ENCODE peak calls at places on chromosome 16, in six cellular contexts. One of them, this sample, is unnamed.

GRCh38 chr16:26762596-26762995 is 304.1 kb upstream of the C16orf82 start:
- DNase-seq in neuronal stem cell: no peak
- DNase-seq in IMR-90: no peak
- DNase-seq in trophoblast cell: no peak
- DNase-seq in mesenchymal stem cell: no peak
- DNase-seq in H1: no peak
- DNase-seq in this sample: peak

GRCh38 chr16:84647830-84648594 is at the start of gene KLHL36:
- DNase-seq in neuronal stem cell: peak
- DNase-seq in IMR-90: no peak
- DNase-seq in trophoblast cell: peak
- DNase-seq in mesenchymal stem cell: peak
- DNase-seq in H1: peak
- DNase-seq in this sample: no peak

GRCh38 chr16:59527206-59527997 is 793.3 kb upstream of the GOT2 start:
- DNase-seq in neuronal stem cell: no peak
- DNase-seq in IMR-90: peak
- DNase-seq in trophoblast cell: no peak
- DNase-seq in mesenchymal stem cell: peak
- DNase-seq in H1: no peak
- DNase-seq in this sample: peak

GRCh38 chr16:65069090-65069489 is 52.8 kb downstream of the CDH11 start:
- DNase-seq in neuronal stem cell: no peak
- DNase-seq in IMR-90: peak
- DNase-seq in trophoblast cell: no peak
- DNase-seq in mesenchymal stem cell: peak
- DNase-seq in H1: no peak
- DNase-seq in this sample: no peak

GRCh38 chr16:17901309-17901708 is 430.5 kb upstream of the XYLT1 start:
- DNase-seq in neuronal stem cell: no peak
- DNase-seq in IMR-90: no peak
- DNase-seq in trophoblast cell: no peak
- DNase-seq in mesenchymal stem cell: no peak
- DNase-seq in H1: no peak
- DNase-seq in this sample: no peak

GRCh38 chr16:55539488-55539887 is 27.0 kb upstream of the CAPNS2 start:
- DNase-seq in neuronal stem cell: no peak
- DNase-seq in IMR-90: no peak
- DNase-seq in trophoblast cell: no peak
- DNase-seq in mesenchymal stem cell: no peak
- DNase-seq in H1: no peak
- DNase-seq in this sample: no peak

GRCh38 chr16:30761427-30761927 is 385 bp downstream of the CFAP119 start:
- DNase-seq in neuronal stem cell: peak
- DNase-seq in IMR-90: peak
- DNase-seq in trophoblast cell: peak
- DNase-seq in mesenchymal stem cell: peak
- DNase-seq in H1: peak
- DNase-seq in this sample: peak

GRCh38 chr16:55508941-55509920 is at the start of gene LPCAT2:
- DNase-seq in neuronal stem cell: peak
- DNase-seq in IMR-90: peak
- DNase-seq in trophoblast cell: peak
- DNase-seq in mesenchymal stem cell: peak
- DNase-seq in H1: peak
- DNase-seq in this sample: peak

GRCh38 chr16:75113046-75113491 is 3.5 kb downstream of the LDHD start:
- DNase-seq in neuronal stem cell: no peak
- DNase-seq in IMR-90: no peak
- DNase-seq in trophoblast cell: no peak
- DNase-seq in mesenchymal stem cell: no peak
- DNase-seq in H1: no peak
- DNase-seq in this sample: no peak

GRCh38 chr16:6701096-6701495 is 631.5 kb upstream of the RBFOX1 start:
- DNase-seq in neuronal stem cell: no peak
- DNase-seq in IMR-90: no peak
- DNase-seq in trophoblast cell: no peak
- DNase-seq in mesenchymal stem cell: no peak
- DNase-seq in H1: no peak
- DNase-seq in this sample: no peak

GRCh38 chr16:53052519-53053501 is at the start of gene CHD9NB:
- DNase-seq in neuronal stem cell: no peak
- DNase-seq in IMR-90: peak
- DNase-seq in trophoblast cell: peak
- DNase-seq in mesenchymal stem cell: peak
- DNase-seq in H1: no peak
- DNase-seq in this sample: peak

GRCh38 chr16:31093132-31093703 is 1.4 kb downstream of the VKORC1 start:
- DNase-seq in neuronal stem cell: peak
- DNase-seq in IMR-90: peak
- DNase-seq in trophoblast cell: peak
- DNase-seq in mesenchymal stem cell: no peak
- DNase-seq in H1: peak
- DNase-seq in this sample: peak

GRCh38 chr16:57999366-57999970 is 1.0 kb downstream of the ZNF319 start:
- DNase-seq in neuronal stem cell: no peak
- DNase-seq in IMR-90: peak
- DNase-seq in trophoblast cell: no peak
- DNase-seq in mesenchymal stem cell: peak
- DNase-seq in H1: no peak
- DNase-seq in this sample: peak

GRCh38 chr16:54931757-54932660 is 1.3 kb downstream of the IRX5 start:
- DNase-seq in neuronal stem cell: no peak
- DNase-seq in IMR-90: no peak
- DNase-seq in trophoblast cell: no peak
- DNase-seq in mesenchymal stem cell: no peak
- DNase-seq in H1: peak
- DNase-seq in this sample: no peak

GRCh38 chr16:56851671-56852400 is 13.2 kb upstream of the SLC12A3 start:
- DNase-seq in neuronal stem cell: no peak
- DNase-seq in IMR-90: peak
- DNase-seq in trophoblast cell: no peak
- DNase-seq in mesenchymal stem cell: no peak
- DNase-seq in H1: no peak
- DNase-seq in this sample: peak

GRCh38 chr16:84832488-84833141 is 12.8 kb downstream of the CRISPLD2 start:
- DNase-seq in neuronal stem cell: no peak
- DNase-seq in IMR-90: peak
- DNase-seq in trophoblast cell: no peak
- DNase-seq in mesenchymal stem cell: peak
- DNase-seq in H1: no peak
- DNase-seq in this sample: no peak

GRCh38 chr16:75250089-75250808 is 1.2 kb downstream of the BCAR1 start:
- DNase-seq in neuronal stem cell: no peak
- DNase-seq in IMR-90: no peak
- DNase-seq in trophoblast cell: no peak
- DNase-seq in mesenchymal stem cell: peak
- DNase-seq in H1: no peak
- DNase-seq in this sample: no peak

GRCh38 chr16:85621698-85622433 is 8.7 kb downstream of the GSE1 start:
- DNase-seq in neuronal stem cell: no peak
- DNase-seq in IMR-90: no peak
- DNase-seq in trophoblast cell: peak
- DNase-seq in mesenchymal stem cell: no peak
- DNase-seq in H1: no peak
- DNase-seq in this sample: no peak

GRCh38 chr16:14306485-14307058 is 235.5 kb downstream of the MRTFB start:
- DNase-seq in neuronal stem cell: no peak
- DNase-seq in IMR-90: no peak
- DNase-seq in trophoblast cell: no peak
- DNase-seq in mesenchymal stem cell: no peak
- DNase-seq in H1: no peak
- DNase-seq in this sample: no peak

GRCh38 chr16:56343661-56344517 is 81.5 kb downstream of the AMFR start:
- DNase-seq in neuronal stem cell: no peak
- DNase-seq in IMR-90: no peak
- DNase-seq in trophoblast cell: no peak
- DNase-seq in mesenchymal stem cell: no peak
- DNase-seq in H1: no peak
- DNase-seq in this sample: no peak

GRCh38 chr16:82638095-82638798 is 11.5 kb downstream of the CDH13 start:
- DNase-seq in neuronal stem cell: no peak
- DNase-seq in IMR-90: peak
- DNase-seq in trophoblast cell: no peak
- DNase-seq in mesenchymal stem cell: peak
- DNase-seq in H1: no peak
- DNase-seq in this sample: no peak

GRCh38 chr16:65119905-65120341 is 1.9 kb downstream of the CDH11 start:
- DNase-seq in neuronal stem cell: peak
- DNase-seq in IMR-90: peak
- DNase-seq in trophoblast cell: no peak
- DNase-seq in mesenchymal stem cell: peak
- DNase-seq in H1: no peak
- DNase-seq in this sample: peak

GRCh38 chr16:28879261-28879840 is 1.1 kb downstream of the ATP2A1 start:
- DNase-seq in neuronal stem cell: no peak
- DNase-seq in IMR-90: no peak
- DNase-seq in trophoblast cell: no peak
- DNase-seq in mesenchymal stem cell: no peak
- DNase-seq in H1: no peak
- DNase-seq in this sample: no peak
- H3K18ac ChIP-seq in neuronal stem cell: peak
- H3K18ac ChIP-seq in IMR-90: no peak
- H3K18ac ChIP-seq in trophoblast cell: no peak
- H3K18ac ChIP-seq in mesenchymal stem cell: no peak
- H3K18ac ChIP-seq in H1: peak
- H3K18ac ChIP-seq in this sample: peak

DNA sequence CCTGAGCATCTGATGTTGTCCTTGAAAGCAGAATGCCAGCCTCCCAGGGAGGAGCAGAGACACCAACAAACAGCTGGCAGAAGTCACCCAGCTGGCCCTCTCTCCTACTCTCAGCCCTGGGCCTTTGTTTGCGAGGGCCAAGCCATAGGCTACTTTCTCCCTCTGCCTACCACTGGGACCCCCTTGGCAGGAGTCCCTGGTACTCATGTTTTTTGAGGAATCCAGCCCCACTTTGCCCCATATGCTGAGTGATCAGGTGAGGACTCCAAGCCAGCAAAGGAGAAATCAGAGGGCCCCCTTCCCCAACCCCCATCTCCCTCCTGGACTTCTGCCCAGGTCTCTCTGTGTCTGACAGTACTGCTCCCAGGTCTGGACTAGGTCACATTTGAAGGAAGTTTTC is 121.9 kb downstream of the USP31 start:
- DNase-seq in neuronal stem cell: no peak
- DNase-seq in IMR-90: no peak
- DNase-seq in trophoblast cell: no peak
- DNase-seq in mesenchymal stem cell: no peak
- DNase-seq in H1: no peak
- DNase-seq in this sample: no peak
- H3K4me3 ChIP-seq in neuronal stem cell: no peak
- H3K4me3 ChIP-seq in IMR-90: no peak
- H3K4me3 ChIP-seq in trophoblast cell: no peak
- H3K4me3 ChIP-seq in mesenchymal stem cell: no peak
- H3K4me3 ChIP-seq in H1: no peak
- H3K4me3 ChIP-seq in this sample: no peak

GRCh38 chr16:88936913-88937666 is 39.9 kb downstream of the CBFA2T3 start:
- DNase-seq in neuronal stem cell: no peak
- DNase-seq in IMR-90: no peak
- DNase-seq in trophoblast cell: no peak
- DNase-seq in mesenchymal stem cell: no peak
- DNase-seq in H1: no peak
- DNase-seq in this sample: no peak
- H3K9ac ChIP-seq in neuronal stem cell: no peak
- H3K9ac ChIP-seq in IMR-90: no peak
- H3K9ac ChIP-seq in trophoblast cell: no peak
- H3K9ac ChIP-seq in mesenchymal stem cell: no peak
- H3K9ac ChIP-seq in H1: no peak
- H3K9ac ChIP-seq in this sample: no peak

GRCh38 chr16:83781-84615 is 6.0 kb downstream of the MPG start:
- DNase-seq in neuronal stem cell: no peak
- DNase-seq in IMR-90: peak
- DNase-seq in trophoblast cell: no peak
- DNase-seq in mesenchymal stem cell: peak
- DNase-seq in H1: no peak
- DNase-seq in this sample: no peak

GRCh38 chr16:84718-85452 is 6.9 kb downstream of the MPG start:
- DNase-seq in neuronal stem cell: no peak
- DNase-seq in IMR-90: peak
- DNase-seq in trophoblast cell: no peak
- DNase-seq in mesenchymal stem cell: peak
- DNase-seq in H1: no peak
- DNase-seq in this sample: no peak

GRCh38 chr16:85453-85782 is 7.4 kb downstream of the MPG start:
- DNase-seq in neuronal stem cell: no peak
- DNase-seq in IMR-90: no peak
- DNase-seq in trophoblast cell: no peak
- DNase-seq in mesenchymal stem cell: no peak
- DNase-seq in H1: no peak
- DNase-seq in this sample: no peak

GRCh38 chr16:86483-86952 is 8.5 kb downstream of the MPG start:
- DNase-seq in neuronal stem cell: no peak
- DNase-seq in IMR-90: no peak
- DNase-seq in trophoblast cell: no peak
- DNase-seq in mesenchymal stem cell: no peak
- DNase-seq in H1: no peak
- DNase-seq in this sample: no peak

DNA sequence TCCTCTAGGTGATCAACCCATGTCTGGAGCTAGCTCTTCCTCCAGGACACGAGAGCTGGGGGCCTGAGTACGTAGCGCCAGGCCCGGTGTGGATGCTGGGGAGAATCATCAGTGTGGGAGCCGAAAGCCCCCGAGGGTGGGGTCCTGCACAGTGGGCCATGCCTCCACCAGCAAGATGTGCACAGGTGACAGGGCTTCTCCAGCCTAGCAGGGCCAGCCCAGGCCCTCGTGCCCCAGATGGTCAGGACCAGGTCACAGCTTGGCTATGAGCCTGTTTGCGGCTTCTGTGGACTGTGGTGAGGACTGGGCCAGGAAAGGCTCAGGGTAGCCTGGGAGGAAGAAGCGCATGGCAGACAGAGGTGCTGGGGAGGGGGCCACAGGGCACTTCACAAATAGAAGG is 7.8 kb downstream of the MPG start:
- DNase-seq in neuronal stem cell: no peak
- DNase-seq in IMR-90: no peak
- DNase-seq in trophoblast cell: no peak
- DNase-seq in mesenchymal stem cell: no peak
- DNase-seq in H1: no peak
- DNase-seq in this sample: no peak
- H3K18ac ChIP-seq in neuronal stem cell: no peak
- H3K18ac ChIP-seq in IMR-90: no peak
- H3K18ac ChIP-seq in trophoblast cell: no peak
- H3K18ac ChIP-seq in mesenchymal stem cell: peak
- H3K18ac ChIP-seq in H1: no peak
- H3K18ac ChIP-seq in this sample: no peak

GRCh38 chr16:70301121-70301520 is 2.1 kb downstream of the DDX19B start:
- DNase-seq in neuronal stem cell: no peak
- DNase-seq in IMR-90: no peak
- DNase-seq in trophoblast cell: no peak
- DNase-seq in mesenchymal stem cell: no peak
- DNase-seq in H1: no peak
- DNase-seq in this sample: no peak
- H3K4me3 ChIP-seq in neuronal stem cell: no peak
- H3K4me3 ChIP-seq in IMR-90: no peak
- H3K4me3 ChIP-seq in trophoblast cell: no peak
- H3K4me3 ChIP-seq in mesenchymal stem cell: no peak
- H3K4me3 ChIP-seq in H1: no peak
- H3K4me3 ChIP-seq in this sample: no peak

GRCh38 chr16:87540072-87540976 is 47.5 kb upstream of the ZCCHC14 start:
- DNase-seq in neuronal stem cell: no peak
- DNase-seq in IMR-90: no peak
- DNase-seq in trophoblast cell: no peak
- DNase-seq in mesenchymal stem cell: no peak
- DNase-seq in H1: no peak
- DNase-seq in this sample: no peak
- H3K9ac ChIP-seq in neuronal stem cell: peak
- H3K9ac ChIP-seq in IMR-90: no peak
- H3K9ac ChIP-seq in trophoblast cell: no peak
- H3K9ac ChIP-seq in mesenchymal stem cell: peak
- H3K9ac ChIP-seq in H1: no peak
- H3K9ac ChIP-seq in this sample: no peak